ENCODE peak calls at places on chromosomes 6 and 20, in seven cellular contexts. V is fibroblast of pulmonary artery; Z is activated T-cell treated with anti-CD3 and anti-CD28 coated beads for 1 hour; J is body of pancreas; I is endodermal cell; O is stimulated activated CD4-positive, alpha-beta T cell treated with anti-CD3 and anti-CD28 coated beads, Interleukin-1b, Interleukin-23, amount 100 ng/mL, for 1 hour; S is activated CD4-positive, alpha-beta T cell treated with anti-CD3 and anti-CD28 coated beads, Interleukin-2, amount 50 U/mL, for 1 hour. Y is an unnamed sample.

GRCh38 chr20:20452254-20452676 is 84.4 kb downstream of the INSM1 start:
- DNase-seq in S (peak; percentile 46), V (peak; percentile 59), I (peak; percentile 90), O (no peak), J (peak; percentile 66), Z (peak; percentile 16), Y (peak; percentile 76)

GRCh38 chr6:71444222-71444621 is 155.6 kb downstream of the OGFRL1 start:
- DNase-seq in J (no peak), O (no peak), S (no peak), Z (no peak), V (no peak), I (no peak), Y (no peak)

GRCh38 chr6:85620308-85620707 is 22.4 kb downstream of the SYNCRIP start:
- DNase-seq in S (no peak), V (peak; percentile 10), J (no peak), Z (no peak), I (no peak), O (no peak), Y (no peak)

GRCh38 chr6:56954389-56955170 is at the start of gene BEND6:
- DNase-seq in V (peak; percentile 86), S (no peak), O (no peak), J (peak; percentile 32), Z (no peak), I (peak; percentile 87), Y (peak; percentile 83)

GRCh38 chr6:100088009-100088408 is 94.0 kb upstream of the MCHR2 start:
- DNase-seq in I (no peak), O (no peak), S (no peak), V (peak; percentile 36), J (no peak), Z (no peak), Y (peak; percentile 76)

GRCh38 chr6:132907915-132908314 is 93.5 kb downstream of the RPS12 start:
- DNase-seq in I (no peak), O (no peak), Z (no peak), J (no peak), S (no peak), V (peak; percentile 51), Y (peak; percentile 95)

GRCh38 chr6:122712093-122712863 is 67.2 kb upstream of the FABP7 start:
- DNase-seq in S (no peak), I (no peak), J (no peak), O (no peak), V (peak; percentile 12), Z (no peak), Y (peak; percentile 75)

GRCh38 chr20:41348430-41349172 is 8.0 kb downstream of the LPIN3 start:
- DNase-seq in J (no peak), O (no peak), S (no peak), I (no peak), V (no peak), Z (no peak), Y (no peak)

GRCh38 chr20:22243063-22243462 is 341.3 kb downstream of the FOXA2 start:
- DNase-seq in Z (no peak), V (no peak), I (no peak), O (no peak), S (no peak), J (no peak), Y (peak; percentile 6)

GRCh38 chr6:161214722-161215121 is 59.1 kb downstream of the AGPAT4 start:
- DNase-seq in V (no peak), I (no peak), Z (no peak), J (peak; percentile 16), O (no peak), S (no peak), Y (no peak)

GRCh38 chr6:16803294-16804006 is 42.2 kb upstream of the ATXN1 start:
- DNase-seq in V (peak; percentile 66), S (no peak), O (no peak), J (peak; percentile 21), I (peak; percentile 92), Z (no peak), Y (peak; percentile 15)

GRCh38 chr6:134523051-134523450 is 205.1 kb upstream of the SGK1 start:
- DNase-seq in O (no peak), J (no peak), V (no peak), S (no peak), Z (no peak), I (no peak), Y (no peak)

GRCh38 chr20:56572178-56572577 is 39.1 kb downstream of the FAM209B start:
- DNase-seq in V (peak; percentile 13), J (no peak), O (no peak), I (no peak), Z (no peak), S (no peak), Y (no peak)

GRCh38 chr6:157281570-157281969 is 41.7 kb downstream of the TMEM242 start:
- DNase-seq in O (no peak), I (peak; percentile 76), J (peak; percentile 46), S (no peak), V (peak; percentile 13), Z (no peak), Y (no peak)

GRCh38 chr6:110653381-110653780 is 161.9 kb downstream of the CDK19 start:
- DNase-seq in O (no peak), I (no peak), J (no peak), V (no peak), S (no peak), Z (no peak), Y (no peak)

GRCh38 chr6:34524989-34525388 is 31.1 kb downstream of the SPDEF start:
- DNase-seq in J (no peak), V (no peak), Z (no peak), I (no peak), S (no peak), O (no peak), Y (no peak)

GRCh38 chr6:108966855-108967755 is 118.9 kb downstream of the ARMC2 start:
- DNase-seq in Z (no peak), I (peak; percentile 83), O (no peak), V (peak; percentile 57), J (peak; percentile 56), S (no peak), Y (peak; percentile 52)

GRCh38 chr6:152338335-152339125 is 298.6 kb downstream of the SYNE1 start:
- DNase-seq in O (peak; percentile 13), J (peak; percentile 37), V (peak; percentile 59), S (peak; percentile 60), Z (peak; percentile 53), I (peak; percentile 83), Y (peak; percentile 37)

GRCh38 chr20:35947907-35948306 is 6.4 kb downstream of the SCAND1 start:
- DNase-seq in Z (no peak), O (no peak), J (no peak), I (no peak), S (no peak), V (no peak), Y (peak; percentile 26)

GRCh38 chr6:157964139-157964538 is 17.5 kb upstream of the SYNJ2 start:
- DNase-seq in S (no peak), I (no peak), V (no peak), Z (no peak), J (no peak), O (no peak), Y (peak; percentile 10)

GRCh38 chr20:20031790-20032189 is 14.6 kb downstream of the NAA20 start:
- DNase-seq in O (no peak), J (no peak), S (no peak), Z (no peak), I (no peak), V (no peak), Y (no peak)

GRCh38 chr6:10692965-10693538 is 1.4 kb downstream of the C6orf52 start:
- DNase-seq in J (no peak), S (no peak), O (no peak), I (peak; percentile 62), V (no peak), Z (no peak), Y (no peak)

GRCh38 chr6:53894086-53894485 is 99.3 kb downstream of the LRRC1 start:
- DNase-seq in Z (peak; percentile 0), I (no peak), S (no peak), V (peak; percentile 14), O (no peak), J (no peak), Y (peak; percentile 47)

Y was measured in fibroblast of mammary gland.